ENCODE peak calls at places on chromosome X, in nine cellular contexts. V is DND-41; W is A549; B is left ventricle myocardium superior; M is sciatic nerve; L is activated CD8-positive, alpha-beta T cell treated with anti-CD3 and anti-CD28 coated beads for 36 hours; T is naive thymus-derived CD8-positive, alpha-beta T cell; K is memory B cell; Z is heart left ventricle. C is an unnamed sample.

GRCh38 chrX:115960440-115961084 is 210.0 kb upstream of the AGTR2 start:
- ATAC-seq in T (no peak), M (no peak), B (peak; percentile 26), W (peak; percentile 59), Z (peak; percentile 34), K (no peak), L (no peak), V (no peak), C (peak; percentile 90)

GRCh38 chrX:781216-782211 is 150.9 kb downstream of the SHOX start:
- ATAC-seq in V (no peak), W (peak; percentile 54), T (no peak), B (no peak), K (no peak), Z (no peak), L (no peak), M (no peak), C (no peak)

GRCh38 chrX:145292208-145292607 is 44.9 kb downstream of the SPANXN1 start:
- ATAC-seq in V (no peak), T (no peak), Z (no peak), L (no peak), B (no peak), W (no peak), M (no peak), K (no peak), C (no peak)

GRCh38 chrX:94752434-94753169 is 1078.6 kb downstream of the FAM133A start:
- ATAC-seq in L (no peak), K (no peak), M (no peak), V (no peak), T (no peak), B (no peak), Z (no peak), W (no peak), C (no peak)

GRCh38 chrX:101385026-101385684 is 836 bp downstream of the BTK start:
- ATAC-seq in T (no peak), K (peak; percentile 3), Z (no peak), L (no peak), V (no peak), M (no peak), W (no peak), B (no peak), C (no peak)

GRCh38 chrX:2638279-2638678 is 52.8 kb upstream of the CD99 start:
- ATAC-seq in L (peak; percentile 85), T (no peak), B (no peak), K (no peak), V (peak; percentile 55), M (no peak), W (no peak), Z (no peak), C (no peak)

GRCh38 chrX:119698835-119699234 is 5.9 kb upstream of the SEPTIN6 start:
- ATAC-seq in W (peak; percentile 84), L (peak; percentile 70), Z (peak; percentile 41), V (peak; percentile 64), M (no peak), T (peak; percentile 50), B (no peak), K (peak; percentile 16), C (no peak)

GRCh38 chrX:111555559-111555958 is 44.1 kb downstream of the SERTM2 start:
- ATAC-seq in V (no peak), B (no peak), L (no peak), K (no peak), Z (no peak), W (no peak), T (no peak), M (no peak), C (no peak)

GRCh38 chrX:72045552-72046277 is 86.0 kb downstream of the RTL5 start:
- ATAC-seq in Z (peak; percentile 62), B (peak; percentile 55), L (no peak), V (no peak), M (no peak), T (no peak), W (no peak), K (no peak), C (no peak)

GRCh38 chrX:135421932-135422809 is at the start of gene SMIM10L2A:
- ATAC-seq in V (no peak), L (peak; percentile 64), M (no peak), K (peak; percentile 70), W (peak; percentile 80), Z (no peak), T (peak; percentile 63), B (no peak), C (peak; percentile 32)

GRCh38 chrX:6163761-6164160 is 64.9 kb downstream of the NLGN4X start:
- ATAC-seq in B (no peak), T (no peak), K (no peak), Z (no peak), M (no peak), V (no peak), L (no peak), W (no peak), C (no peak)

GRCh38 chrX:21658152-21658737 is at the start of gene KLHL34:
- ATAC-seq in M (peak; percentile 20), L (peak; percentile 62), Z (peak; percentile 87), T (peak; percentile 64), W (no peak), V (no peak), B (peak; percentile 92), K (peak; percentile 39), C (no peak)

GRCh38 chrX:153410888-153411254 is 401 bp upstream of the ZFP92 start:
- ATAC-seq in L (no peak), K (no peak), Z (no peak), M (no peak), B (no peak), W (no peak), T (no peak), V (no peak), C (no peak)

GRCh38 chrX:111098874-111099273 is 2.9 kb downstream of the PAK3 start:
- ATAC-seq in B (no peak), L (peak; percentile 82), T (peak; percentile 63), Z (no peak), M (peak; percentile 29), W (no peak), K (peak; percentile 71), V (peak; percentile 44), C (peak; percentile 49)

GRCh38 chrX:9141496-9141895 is 107.6 kb upstream of the FAM9B start:
- ATAC-seq in Z (no peak), K (no peak), V (no peak), M (no peak), B (no peak), L (no peak), T (no peak), W (peak; percentile 50), C (no peak)

GRCh38 chrX:144592036-144592435 is 655.3 kb upstream of the SPANXN1 start:
- ATAC-seq in T (no peak), B (no peak), Z (no peak), L (no peak), M (no peak), V (no peak), W (no peak), K (no peak), C (no peak)

GRCh38 chrX:122238801-122239200 is 945.3 kb upstream of the GRIA3 start:
- ATAC-seq in M (no peak), B (no peak), V (no peak), T (no peak), L (no peak), K (no peak), Z (no peak), W (no peak), C (peak; percentile 64)

GRCh38 chrX:1323315-1323714 is 13.3 kb upstream of the IL3RA start:
- ATAC-seq in T (peak; percentile 87), M (peak; percentile 32), B (peak; percentile 43), V (peak; percentile 94), W (peak; percentile 93), Z (peak; percentile 70), K (peak; percentile 79), L (peak; percentile 84), C (peak; percentile 35)

GRCh38 chrX:70026851-70027200 is 22.9 kb downstream of the AWAT2 start:
- ATAC-seq in M (no peak), B (no peak), L (no peak), V (no peak), W (no peak), T (no peak), K (no peak), Z (no peak), C (no peak)

GRCh38 chrX:135315864-135316263 is 6.6 kb downstream of the ETDC start:
- ATAC-seq in L (no peak), V (no peak), Z (no peak), K (no peak), T (no peak), M (no peak), W (no peak), B (no peak), C (no peak)

GRCh38 chrX:37776283-37776986 is 3.4 kb upstream of the CYBB start:
- ATAC-seq in L (peak; percentile 83), K (peak; percentile 68), Z (no peak), B (no peak), W (no peak), M (no peak), V (peak; percentile 98), T (peak; percentile 44), C (no peak)